ENCODE peak calls at places on chromosome X, in ten cellular contexts. D is HEK293T, H is globus pallidus, R is dermis microvascular lymphatic vessel endothelial cell, M is NCI-H1694 treated with DMSO at 0.1 percent for 48 hours, X is HT1080, J is NCI-H1417, I is skeletal muscle cell, U is suprapubic skin, E is anterior cingulate cortex. Z is an unnamed sample.
A peak's percentile ranks its signal among the peaks of the same experiment; 100 is the strongest.

GRCh38 chrX:118536687-118537461 is 41.3 kb downstream of the DOCK11 start:
- DNase-seq in D (peak; percentile 59), H (peak; percentile 26), R (no peak), M (peak; percentile 20), X (no peak), J (no peak), I (no peak), U (no peak), E (peak; percentile 1), Z (no peak)

GRCh38 chrX:14776901-14777300 is 96.0 kb downstream of the FANCB start:
- DNase-seq in D (no peak), H (no peak), R (no peak), M (no peak), X (no peak), J (no peak), I (no peak), U (no peak), E (no peak), Z (no peak)

GRCh38 chrX:45191820-45192409 is 8.8 kb downstream of the DIPK2B start:
- DNase-seq in D (no peak), H (peak; percentile 83), R (no peak), M (no peak), X (no peak), J (no peak), I (no peak), U (no peak), E (no peak), Z (no peak)

GRCh38 chrX:154439841-154440240 is 2.9 kb downstream of the GDI1 start:
- DNase-seq in D (no peak), H (no peak), R (no peak), M (no peak), X (no peak), J (no peak), I (no peak), U (no peak), E (no peak), Z (no peak)

GRCh38 chrX:28552322-28552721 is 34.9 kb upstream of the IL1RAPL1 start:
- DNase-seq in D (no peak), H (no peak), R (no peak), M (no peak), X (peak; percentile 11), J (no peak), I (no peak), U (no peak), E (no peak), Z (no peak)

GRCh38 chrX:154595559-154595958 is 10.6 kb downstream of the CTAG1A start:
- DNase-seq in D (no peak), H (no peak), R (no peak), M (no peak), X (no peak), J (no peak), I (no peak), U (no peak), E (no peak), Z (no peak)

GRCh38 chrX:1581132-1581531 is 10.3 kb upstream of the AKAP17A start:
- DNase-seq in D (peak; percentile 75), H (peak; percentile 12), R (peak; percentile 67), M (peak; percentile 11), X (peak; percentile 58), J (peak; percentile 71), I (no peak), U (no peak), E (no peak), Z (no peak)

GRCh38 chrX:131779313-131779712 is 235.4 kb downstream of the OR13H1 start:
- DNase-seq in D (no peak), H (no peak), R (no peak), M (no peak), X (no peak), J (no peak), I (no peak), U (no peak), E (no peak), Z (no peak)

GRCh38 chrX:87626996-87627395 is 109.4 kb downstream of the KLHL4 start:
- DNase-seq in D (no peak), H (no peak), R (peak; percentile 53), M (no peak), X (no peak), J (no peak), I (no peak), U (no peak), E (no peak), Z (no peak)

GRCh38 chrX:129145898-129146297 is 377.4 kb downstream of the SMARCA1 start:
- DNase-seq in D (no peak), H (no peak), R (no peak), M (peak; percentile 37), X (no peak), J (no peak), I (no peak), U (no peak), E (no peak), Z (no peak)

Z was measured in BJ.